ENCODE peak calls at places on chromosomes 6 and 20, in six cellular contexts. Y, I, A, B, W and R are unnamed samples.

GRCh38 chr6:108163644-108164536 is 1.9 kb upstream of the NR2E1 start:
- DNase-seq in Y (peak), I (no peak), A (no peak), B (no peak), W (no peak), R (no peak)

GRCh38 chr6:159716247-159717086 is 10.8 kb upstream of the WTAP start:
- DNase-seq in Y (peak), I (no peak), A (peak), B (no peak), W (no peak), R (no peak)

GRCh38 chr6:100464910-100465700 is at the start of gene SIM1:
- DNase-seq in Y (peak), I (no peak), A (peak), B (peak), W (no peak), R (peak)

GRCh38 chr6:165689699-165690098 is 26.7 kb upstream of the PDE10A start:
- DNase-seq in Y (no peak), I (no peak), A (no peak), B (no peak), W (no peak), R (no peak)

GRCh38 chr6:30397697-30398096 is 52.7 kb downstream of the RPP21 start:
- DNase-seq in Y (peak), I (no peak), A (no peak), B (no peak), W (no peak), R (no peak)

GRCh38 chr20:51420111-51420510 is 122.4 kb downstream of the NFATC2 start:
- DNase-seq in Y (peak), I (no peak), A (no peak), B (no peak), W (no peak), R (no peak)

GRCh38 chr6:111076024-111076680 is 11.2 kb upstream of the SLC16A10 start:
- DNase-seq in Y (peak), I (no peak), A (no peak), B (no peak), W (no peak), R (no peak)

GRCh38 chr20:61795669-61796630 is 269.7 kb downstream of the TAF4 start:
- DNase-seq in Y (no peak), I (no peak), A (no peak), B (peak), W (no peak), R (no peak)

GRCh38 chr20:2708073-2708415 is 15.5 kb downstream of the EBF4 start:
- DNase-seq in Y (no peak), I (no peak), A (no peak), B (no peak), W (no peak), R (no peak)

GRCh38 chr20:891121-892080 is 24.7 kb downstream of the ANGPT4 start:
- DNase-seq in Y (peak), I (peak), A (peak), B (peak), W (no peak), R (no peak)

GRCh38 chr6:26103770-26104456 is 16.7 kb downstream of the HFE start:
- DNase-seq in Y (peak), I (peak), A (peak), B (peak), W (peak), R (peak)

GRCh38 chr6:137723273-137724017 is 143.6 kb upstream of the TNFAIP3 start:
- DNase-seq in Y (no peak), I (no peak), A (no peak), B (no peak), W (no peak), R (no peak)

GRCh38 chr20:46680684-46681031 is 8.6 kb downstream of the TP53RK start:
- DNase-seq in Y (no peak), I (no peak), A (no peak), B (no peak), W (no peak), R (no peak)

GRCh38 chr6:100382031-100382430 is 82.7 kb downstream of the SIM1 start:
- DNase-seq in Y (no peak), I (no peak), A (no peak), B (no peak), W (no peak), R (no peak)

GRCh38 chr6:786946-787763 is 94.2 kb upstream of the EXOC2 start:
- DNase-seq in Y (peak), I (no peak), A (peak), B (no peak), W (peak), R (peak)

GRCh38 chr20:23959054-23959453 is 29.5 kb downstream of the GGTLC1 start:
- DNase-seq in Y (no peak), I (no peak), A (no peak), B (no peak), W (no peak), R (no peak)

GRCh38 chr6:71446084-71446869 is 157.7 kb downstream of the OGFRL1 start:
- DNase-seq in Y (no peak), I (peak), A (no peak), B (no peak), W (no peak), R (no peak)

GRCh38 chr6:137426007-137426689 is 68.0 kb downstream of the OLIG3 start:
- DNase-seq in Y (no peak), I (no peak), A (no peak), B (no peak), W (no peak), R (no peak)

GRCh38 chr20:17556842-17557674 is 12.8 kb upstream of the DSTN start:
- DNase-seq in Y (no peak), I (no peak), A (peak), B (peak), W (peak), R (peak)

GRCh38 chr6:17865798-17866725 is 121.4 kb downstream of the KIF13A start:
- DNase-seq in Y (no peak), I (no peak), A (peak), B (peak), W (no peak), R (no peak)

GRCh38 chr6:31079656-31080261 is 32.6 kb downstream of the C6orf15 start:
- DNase-seq in Y (peak), I (no peak), A (peak), B (peak), W (peak), R (peak)

GRCh38 chr20:57653910-57654309 is 33.7 kb upstream of the ZBP1 start:
- DNase-seq in Y (no peak), I (no peak), A (no peak), B (peak), W (peak), R (no peak)

GRCh38 chr6:82704048-82704447 is 340.4 kb downstream of the TPBG start:
- DNase-seq in Y (no peak), I (no peak), A (no peak), B (no peak), W (peak), R (no peak)

GRCh38 chr20:36988494-36988966 is 37.0 kb upstream of the SAMHD1 start:
- DNase-seq in Y (no peak), I (no peak), A (no peak), B (no peak), W (no peak), R (peak)

GRCh38 chr6:29826271-29826670 is 1.4 kb upstream of the HLA-G start:
- DNase-seq in Y (no peak), I (no peak), A (no peak), B (no peak), W (no peak), R (no peak)

GRCh38 chr6:1039746-1040145 is 272.2 kb upstream of the FOXQ1 start:
- DNase-seq in Y (no peak), I (no peak), A (no peak), B (no peak), W (no peak), R (no peak)

GRCh38 chr6:134757911-134758361 is 192.0 kb downstream of the ALDH8A1 start:
- DNase-seq in Y (peak), I (no peak), A (peak), B (no peak), W (no peak), R (no peak)

GRCh38 chr20:17680128-17680835 is 1.8 kb downstream of the RRBP1 start:
- DNase-seq in Y (peak), I (no peak), A (peak), B (peak), W (peak), R (no peak)

GRCh38 chr6:33894438-33894837 is 90.6 kb upstream of the MLN start:
- DNase-seq in Y (no peak), I (no peak), A (no peak), B (no peak), W (no peak), R (no peak)

GRCh38 chr6:33314515-33314942 is 651 bp upstream of the TAPBP start:
- DNase-seq in Y (peak), I (no peak), A (peak), B (peak), W (peak), R (no peak)

GRCh38 chr6:52551483-52552277 is 25.2 kb downstream of the TRAM2 start:
- DNase-seq in Y (no peak), I (no peak), A (peak), B (peak), W (no peak), R (peak)

GRCh38 chr6:111338843-111339242 is 144.2 kb downstream of the REV3L start:
- DNase-seq in Y (no peak), I (peak), A (no peak), B (no peak), W (no peak), R (no peak)

DNA sequence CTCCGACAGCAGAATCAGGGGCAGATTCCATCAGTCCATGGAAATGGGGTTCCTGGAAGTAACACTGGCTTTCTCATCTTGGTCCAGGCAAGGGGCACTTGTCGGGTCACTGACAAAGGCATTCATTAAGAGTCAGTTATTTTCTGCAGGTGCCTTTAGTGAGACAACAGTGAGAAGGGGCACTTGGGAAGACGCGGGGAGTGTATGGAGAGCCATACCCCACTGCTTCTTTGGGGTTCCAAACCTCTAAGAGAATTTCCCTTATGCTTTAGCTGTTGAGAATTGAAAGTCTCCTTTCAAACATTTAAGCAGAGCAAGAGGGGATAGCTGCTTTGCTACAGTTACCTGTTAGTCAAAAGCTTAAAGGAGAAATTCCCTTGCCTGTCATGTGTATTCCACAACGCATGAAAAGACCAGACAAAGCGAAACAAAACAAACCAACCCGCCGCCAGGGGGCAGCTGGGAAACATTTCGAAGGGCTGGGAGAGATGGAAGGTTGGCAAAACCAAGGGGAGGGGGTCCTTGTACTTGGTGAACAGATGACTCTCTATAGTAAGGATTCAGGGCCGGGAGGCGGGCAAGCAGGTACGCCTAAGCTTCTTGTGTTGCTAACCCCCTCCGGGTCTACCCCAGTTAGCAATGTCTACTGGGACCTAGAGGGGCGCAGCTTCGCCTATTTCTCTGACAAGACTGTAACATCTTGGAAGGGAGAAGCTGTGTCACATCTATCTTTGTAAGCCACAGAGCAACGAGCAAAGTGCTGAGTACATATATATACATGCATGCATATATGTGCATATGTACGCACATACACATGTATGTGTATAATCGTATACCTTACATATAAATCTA is 474.9 kb upstream of the AGPAT4 start:
- DNase-seq in Y (peak), I (no peak), A (peak), B (peak), W (peak), R (peak)
- H3K4me3 ChIP-seq in Y (no peak), I (no peak), A (no peak), B (no peak), W (no peak), R (no peak)

GRCh38 chr6:62889240-62889639 is 322.0 kb upstream of the FKBP1C start:
- DNase-seq in Y (no peak), I (no peak), A (no peak), B (no peak), W (no peak), R (no peak)

GRCh38 chr6:62891065-62891647 is 320.1 kb upstream of the FKBP1C start:
- DNase-seq in Y (peak), I (no peak), A (no peak), B (no peak), W (no peak), R (no peak)
- TF ChIP-seq CTCF in Y (no peak), I (peak), A (peak), B (no peak), W (peak), R (peak)

GRCh38 chr6:22600059-22600458 is 30.7 kb downstream of the HDGFL1 start:
- DNase-seq in Y (no peak), I (no peak), A (no peak), B (no peak), W (no peak), R (no peak)

GRCh38 chr6:22596011-22596410 is 26.6 kb downstream of the HDGFL1 start:
- DNase-seq in Y (no peak), I (no peak), A (no peak), B (no peak), W (no peak), R (no peak)

GRCh38 chr6:22598386-22598785 is 29.0 kb downstream of the HDGFL1 start:
- DNase-seq in Y (no peak), I (no peak), A (no peak), B (no peak), W (no peak), R (no peak)

GRCh38 chr6:22605736-22606135 is 36.4 kb downstream of the HDGFL1 start:
- DNase-seq in Y (no peak), I (no peak), A (no peak), B (no peak), W (no peak), R (no peak)

DNA sequence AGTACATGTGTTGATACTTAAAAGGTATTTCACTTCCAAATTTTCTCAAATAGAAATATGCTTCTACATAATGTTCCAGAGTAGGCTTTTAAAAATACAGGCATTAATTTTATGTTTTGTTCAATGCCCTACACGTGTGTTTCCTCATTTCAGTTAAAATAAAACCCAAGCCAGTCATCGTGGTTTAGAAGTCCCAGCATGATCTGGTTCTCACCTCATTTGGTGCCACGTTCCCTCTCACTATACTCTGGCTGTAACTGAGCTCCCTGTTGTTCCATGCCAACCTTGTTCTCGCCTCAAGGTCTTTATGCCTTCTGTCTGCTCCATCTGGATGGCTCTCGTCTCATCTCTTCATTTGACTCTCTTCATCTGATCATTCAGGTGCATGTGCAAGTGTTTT is 32.6 kb downstream of the HDGFL1 start:
- DNase-seq in Y (no peak), I (no peak), A (no peak), B (no peak), W (no peak), R (no peak)
- H3K4me3 ChIP-seq in Y (no peak), I (no peak), A (no peak), B (no peak), W (no peak), R (no peak)

DNA sequence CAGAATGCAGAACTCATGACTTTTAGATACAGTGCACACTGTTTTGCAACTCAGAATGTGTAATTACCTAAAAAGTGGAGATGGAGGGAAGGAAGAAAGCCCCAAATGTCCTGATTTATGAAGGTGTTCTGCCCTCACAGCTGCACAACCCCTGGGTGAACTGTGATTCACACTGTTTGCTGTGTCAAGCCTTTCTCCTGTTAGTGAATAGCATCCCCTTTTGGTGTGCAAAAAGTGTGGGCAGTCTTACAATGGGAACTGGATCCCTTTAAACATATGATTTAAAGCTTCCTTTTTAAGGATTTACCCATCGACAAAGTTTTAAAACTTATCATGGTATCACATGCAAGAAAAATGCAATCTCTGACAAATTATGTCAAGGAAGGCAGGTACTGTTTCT is 633.4 kb upstream of the EPHA7 start:
- DNase-seq in Y (no peak), I (no peak), A (no peak), B (no peak), W (no peak), R (no peak)
- TF ChIP-seq CTCF in Y (no peak), I (peak), A (no peak), B (no peak), W (no peak), R (no peak)

GRCh38 chr20:31496761-31497295 is 17.4 kb upstream of the HM13 start:
- DNase-seq in Y (no peak), I (no peak), A (peak), B (peak), W (no peak), R (peak)
- H3K4me3 ChIP-seq in Y (no peak), I (no peak), A (no peak), B (no peak), W (no peak), R (peak)

GRCh38 chr6:148343383-148343782 is 745 bp downstream of the SASH1 start:
- DNase-seq in Y (no peak), I (no peak), A (no peak), B (no peak), W (no peak), R (no peak)
- TF ChIP-seq CTCF in Y (no peak), I (no peak), A (no peak), B (peak), W (no peak), R (no peak)

GRCh38 chr6:157951828-157952227 is 29.8 kb upstream of the SYNJ2 start:
- DNase-seq in Y (no peak), I (no peak), A (peak), B (no peak), W (no peak), R (no peak)

GRCh38 chr6:157953580-157954091 is 28.0 kb upstream of the SYNJ2 start:
- DNase-seq in Y (peak), I (no peak), A (no peak), B (no peak), W (no peak), R (no peak)

GRCh38 chr6:157955675-157956074 is 26.0 kb upstream of the SYNJ2 start:
- DNase-seq in Y (no peak), I (no peak), A (no peak), B (no peak), W (no peak), R (no peak)

GRCh38 chr6:157954150-157955117 is 27.2 kb upstream of the SYNJ2 start:
- DNase-seq in Y (peak), I (no peak), A (peak), B (no peak), W (no peak), R (no peak)

GRCh38 chr6:157952751-157953479 is 28.7 kb upstream of the SYNJ2 start:
- DNase-seq in Y (no peak), I (no peak), A (no peak), B (no peak), W (peak), R (no peak)
- H3K4me3 ChIP-seq in Y (no peak), I (no peak), A (no peak), B (no peak), W (no peak), R (no peak)

GRCh38 chr20:50398064-50398463 is 112.1 kb upstream of the PTPN1 start:
- DNase-seq in Y (no peak), I (no peak), A (no peak), B (peak), W (no peak), R (no peak)

GRCh38 chr20:50400705-50401045 is 109.5 kb upstream of the PTPN1 start:
- DNase-seq in Y (no peak), I (no peak), A (no peak), B (no peak), W (no peak), R (no peak)

GRCh38 chr20:50399917-50400704 is 110.1 kb upstream of the PTPN1 start:
- DNase-seq in Y (peak), I (no peak), A (no peak), B (no peak), W (no peak), R (no peak)

GRCh38 chr20:50398471-50399002 is 111.6 kb upstream of the PTPN1 start:
- DNase-seq in Y (no peak), I (no peak), A (no peak), B (peak), W (no peak), R (no peak)

GRCh38 chr20:50399003-50399916 is 110.9 kb upstream of the PTPN1 start:
- DNase-seq in Y (no peak), I (no peak), A (peak), B (peak), W (no peak), R (no peak)
- TF ChIP-seq CTCF in Y (no peak), I (no peak), A (no peak), B (no peak), W (no peak), R (no peak)

GRCh38 chr6:145808239-145808638 is 6.4 kb downstream of the FBXO30 start:
- DNase-seq in Y (no peak), I (no peak), A (no peak), B (no peak), W (no peak), R (no peak)

GRCh38 chr6:145809785-145810184 is 4.8 kb downstream of the FBXO30 start:
- DNase-seq in Y (no peak), I (no peak), A (no peak), B (no peak), W (no peak), R (no peak)

GRCh38 chr6:145811741-145812140 is 2.9 kb downstream of the FBXO30 start:
- DNase-seq in Y (no peak), I (no peak), A (no peak), B (no peak), W (no peak), R (no peak)

GRCh38 chr6:145813285-145814034 is 1.1 kb downstream of the FBXO30 start:
- DNase-seq in Y (peak), I (no peak), A (no peak), B (no peak), W (peak), R (no peak)

DNA sequence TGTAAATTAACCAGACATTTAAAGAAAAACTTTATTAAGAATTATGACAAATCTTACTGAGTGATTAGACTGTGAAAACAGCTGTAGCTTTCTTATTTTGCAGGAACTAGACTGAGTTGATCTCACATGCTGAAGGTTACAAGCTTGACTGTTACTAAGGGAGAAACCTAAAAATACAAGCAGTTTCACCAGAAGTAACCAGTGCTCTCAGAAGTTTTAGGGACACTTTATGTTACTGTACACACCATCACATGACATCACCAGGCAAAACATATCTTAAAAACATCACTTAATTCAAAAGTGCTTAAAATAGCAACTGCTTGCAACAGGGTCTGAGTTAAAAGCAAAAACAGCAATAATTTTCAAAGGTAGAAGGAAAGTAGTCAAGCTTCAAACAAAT is 5.4 kb downstream of the FBXO30 start:
- DNase-seq in Y (no peak), I (no peak), A (no peak), B (no peak), W (no peak), R (no peak)
- H3K4me3 ChIP-seq in Y (no peak), I (no peak), A (no peak), B (peak), W (no peak), R (no peak)